ENCODE peak calls at places on chromosomes 2 and 18, in ten cellular contexts. U is tibial artery, O is GM13977, M is HFF-Myc, T is glutamatergic neuron, J is dorsolateral prefrontal cortex, S is stomach, Y is cardiac muscle cell, V is GM23338, E is MM.1S. L is an unnamed sample.
A peak's percentile ranks its signal among the peaks of the same experiment; 100 is the strongest.

GRCh38 chr2:118417417-118418125 is 329.3 kb downstream of the INSIG2 start:
- DNase-seq in U (no peak), O (no peak), M (no peak), T (no peak), J (no peak), S (no peak), Y (no peak), V (no peak), E (peak; percentile 52), L (peak; percentile 87)

GRCh38 chr2:44246436-44246835 is 28.8 kb upstream of the SLC3A1 start:
- DNase-seq in U (no peak), O (no peak), M (no peak), T (no peak), J (no peak), S (no peak), Y (no peak), V (no peak), E (no peak), L (no peak)

GRCh38 chr2:7803515-7803914 is 878.3 kb upstream of the ID2 start:
- DNase-seq in U (no peak), O (no peak), M (no peak), T (no peak), J (no peak), S (no peak), Y (no peak), V (no peak), E (no peak), L (no peak)

GRCh38 chr18:57057890-57058289 is 89.0 kb upstream of the BOD1L2 start:
- DNase-seq in U (no peak), O (peak; percentile 58), M (no peak), T (no peak), J (no peak), S (no peak), Y (no peak), V (no peak), E (no peak), L (no peak)

GRCh38 chr2:181810823-181811695 is 80.5 kb upstream of the ITPRID2 start:
- DNase-seq in U (no peak), O (no peak), M (peak; percentile 68), T (no peak), J (no peak), S (peak; percentile 45), Y (no peak), V (no peak), E (no peak), L (peak; percentile 95)

GRCh38 chr2:207073791-207074678 is 91.7 kb downstream of the KLF7 start:
- DNase-seq in U (no peak), O (peak; percentile 10), M (no peak), T (no peak), J (no peak), S (no peak), Y (no peak), V (peak; percentile 47), E (no peak), L (peak; percentile 29)

GRCh38 chr2:26968001-26968400 is 2.4 kb upstream of the MAPRE3 start:
- DNase-seq in U (no peak), O (no peak), M (no peak), T (no peak), J (no peak), S (no peak), Y (no peak), V (no peak), E (no peak), L (no peak)

GRCh38 chr2:132609101-132609890 is 60.7 kb downstream of the LYPD1 start:
- DNase-seq in U (no peak), O (no peak), M (no peak), T (no peak), J (no peak), S (peak; percentile 37), Y (no peak), V (no peak), E (no peak), L (no peak)

GRCh38 chr2:180356676-180357075 is 349.6 kb upstream of the CWC22 start:
- DNase-seq in U (no peak), O (no peak), M (no peak), T (no peak), J (no peak), S (no peak), Y (no peak), V (no peak), E (no peak), L (no peak)

GRCh38 chr2:23992931-23993330 is 17.0 kb upstream of the MFSD2B start:
- DNase-seq in U (no peak), O (no peak), M (no peak), T (no peak), J (no peak), S (no peak), Y (no peak), V (peak; percentile 36), E (no peak), L (no peak)

GRCh38 chr2:23993736-23994269 is 16.1 kb upstream of the MFSD2B start:
- DNase-seq in U (no peak), O (no peak), M (no peak), T (no peak), J (no peak), S (no peak), Y (no peak), V (no peak), E (no peak), L (no peak)

GRCh38 chr2:23988371-23988770 is 21.5 kb upstream of the MFSD2B start:
- DNase-seq in U (no peak), O (no peak), M (no peak), T (no peak), J (no peak), S (no peak), Y (no peak), V (no peak), E (peak; percentile 11), L (peak; percentile 30)
- TF ChIP-seq CTCF in U (peak; percentile 8), O (peak; percentile 35), M (no peak), T (no peak), J (no peak), S (no peak), Y (no peak), V (no peak), E (peak; percentile 37), L (peak; percentile 34)

GRCh38 chr2:231563378-231563961 is 29.2 kb upstream of the TEX44 start:
- DNase-seq in U (no peak), O (peak; percentile 75), M (peak; percentile 35), T (peak; percentile 60), J (peak; percentile 71), S (peak; percentile 33), Y (peak; percentile 67), V (peak; percentile 94), E (peak; percentile 52), L (peak; percentile 72)
- TF ChIP-seq CTCF in U (peak; percentile 28), O (peak; percentile 89), M (peak; percentile 70), T (peak; percentile 53), J (peak; percentile 72), S (no peak), Y (peak; percentile 73), V (peak; percentile 58), E (peak; percentile 46), L (peak; percentile 79)

DNA sequence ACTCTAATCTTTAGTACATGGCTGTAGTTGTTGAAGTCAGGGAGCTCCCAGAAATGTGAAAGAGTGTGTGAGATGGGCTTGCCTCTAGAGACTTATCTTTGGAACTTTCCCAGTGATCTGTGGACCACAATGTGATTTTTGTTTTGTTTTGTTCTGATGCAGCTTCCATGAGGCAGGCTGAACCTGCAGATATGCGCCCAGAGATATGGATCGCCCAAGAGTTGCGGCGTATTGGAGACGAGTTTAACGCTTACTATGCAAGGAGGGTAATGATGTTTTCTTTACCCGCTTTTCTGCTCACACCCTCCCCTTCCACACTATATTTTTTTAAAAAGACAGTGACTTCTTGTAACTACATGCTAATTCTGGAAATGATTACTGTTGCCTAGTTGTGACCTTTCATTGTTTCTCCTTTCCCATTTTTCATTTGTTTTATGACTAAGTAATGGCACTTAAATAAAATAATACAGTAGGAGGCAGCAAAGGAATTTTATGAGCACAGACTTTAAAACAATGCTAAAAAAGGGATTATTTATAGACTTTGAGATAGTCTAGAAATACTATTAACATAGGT is 29.3 kb downstream of the BCL2L11 start:
- DNase-seq in U (no peak), O (no peak), M (no peak), T (no peak), J (no peak), S (no peak), Y (no peak), V (no peak), E (no peak), L (no peak)
- TF ChIP-seq CTCF in U (no peak), O (no peak), M (no peak), T (no peak), J (no peak), S (no peak), Y (no peak), V (no peak), E (no peak), L (no peak)

GRCh38 chr2:28390241-28390856 is 2.3 kb upstream of the FOSL2 start:
- DNase-seq in U (peak; percentile 96), O (peak; percentile 82), M (peak; percentile 69), T (peak; percentile 68), J (peak; percentile 83), S (peak; percentile 92), Y (peak; percentile 67), V (peak; percentile 77), E (peak; percentile 88), L (peak; percentile 93)

GRCh38 chr2:28390857-28391563 is 1.6 kb upstream of the FOSL2 start:
- DNase-seq in U (no peak), O (no peak), M (no peak), T (peak; percentile 57), J (peak; percentile 64), S (peak; percentile 81), Y (peak; percentile 65), V (peak; percentile 55), E (peak; percentile 49), L (no peak)

GRCh38 chr2:28387082-28387960 is 5.3 kb upstream of the FOSL2 start:
- DNase-seq in U (no peak), O (no peak), M (no peak), T (no peak), J (no peak), S (no peak), Y (no peak), V (no peak), E (no peak), L (no peak)

GRCh38 chr2:28391564-28392296 is 928 bp upstream of the FOSL2 start:
- DNase-seq in U (peak; percentile 98), O (peak; percentile 70), M (peak; percentile 61), T (peak; percentile 68), J (no peak), S (peak; percentile 93), Y (peak; percentile 62), V (peak; percentile 80), E (peak; percentile 87), L (peak; percentile 90)

DNA sequence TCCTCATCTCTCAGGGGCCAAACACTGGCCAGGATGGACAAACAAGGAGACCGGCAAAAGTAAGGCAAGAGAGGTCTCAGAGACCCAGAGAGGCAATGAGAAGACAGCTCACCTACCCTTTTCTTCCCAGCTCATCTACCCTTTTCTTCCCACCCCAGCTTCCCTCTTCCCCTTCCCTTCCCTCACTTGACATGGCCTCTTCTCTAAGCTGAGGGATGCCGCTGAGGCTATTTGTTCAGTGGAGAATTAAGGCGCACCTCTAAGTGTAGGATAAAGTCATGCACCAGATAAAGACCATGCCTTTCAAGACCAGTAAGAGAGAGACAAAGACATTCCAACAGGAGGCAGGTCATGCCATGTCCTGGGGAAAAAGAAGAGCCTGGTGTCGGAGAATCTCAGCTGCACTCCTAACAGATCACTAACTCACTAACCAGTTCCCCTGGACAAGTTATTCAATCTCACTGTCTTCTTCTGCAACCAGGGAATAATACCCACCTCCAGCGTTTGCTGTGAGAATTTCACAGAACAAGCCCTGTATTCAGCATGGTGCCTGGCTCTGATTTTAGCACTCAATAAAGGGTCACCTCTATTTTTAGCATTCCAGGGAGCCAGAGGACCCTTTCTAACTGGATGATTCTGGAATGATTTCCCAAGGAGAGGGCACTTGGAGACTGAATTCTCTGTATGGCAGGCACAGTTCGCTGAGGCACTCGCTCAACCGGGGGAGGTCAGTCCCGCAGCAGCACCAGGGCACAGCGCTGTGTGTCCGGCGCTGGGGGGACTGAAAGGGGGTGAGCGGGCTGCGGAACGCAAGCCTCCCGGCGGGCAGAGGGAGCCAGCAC is 3.0 kb upstream of the FOSL2 start:
- DNase-seq in U (no peak), O (no peak), M (no peak), T (no peak), J (no peak), S (no peak), Y (peak; percentile 77), V (peak; percentile 47), E (no peak), L (no peak)
- TF ChIP-seq CTCF in U (no peak), O (no peak), M (no peak), T (no peak), J (no peak), S (no peak), Y (peak; percentile 37), V (no peak), E (no peak), L (no peak)

L was measured in fibroblast of mammary gland.